ENCODE peak calls at places on chromosomes 7 and 10, in six cellular contexts. V is esophagus squamous epithelium; C is CD8-positive, alpha-beta T cell; I is upper lobe of right lung; E is IMR-90; D is heart right ventricle. G is an unnamed sample. For H3K27me3 and H3K9me3, the result is how much of the 10 kb centered on the place peaks cover.

GRCh38 chr7:32518534-32519140 is 23.3 kb downstream of the AVL9 start:
- DNase-seq in C (no peak), V (no peak), I (no peak), E (peak), D (no peak), G (no peak)

GRCh38 chr7:94654764-94655561 is 970 bp downstream of the SGCE start:
- DNase-seq in I (no peak), C (no peak), D (peak), V (no peak), E (peak), G (no peak)

GRCh38 chr7:94344826-94345225 is 49.9 kb upstream of the COL1A2 start:
- DNase-seq in I (no peak), C (no peak), V (no peak), D (no peak), E (peak), G (no peak)

GRCh38 chr7:20508109-20508508 is 107.4 kb upstream of the ABCB5 start:
- DNase-seq in C (no peak), I (no peak), E (no peak), V (no peak), D (no peak), G (no peak)

GRCh38 chr7:43954524-43955228 is 28.4 kb downstream of the UBE2D4 start:
- DNase-seq in E (peak), D (peak), C (no peak), I (no peak), V (no peak), G (no peak)

GRCh38 chr10:36591436-36591835 is 534.0 kb upstream of the ANKRD30A start:
- DNase-seq in V (no peak), C (no peak), E (no peak), D (no peak), I (no peak), G (no peak)

GRCh38 chr7:151378496-151379192 is 31.2 kb downstream of the WDR86 start:
- DNase-seq in V (no peak), E (no peak), D (no peak), C (no peak), I (peak), G (no peak)

GRCh38 chr7:2959828-2960599 is 83.7 kb downstream of the CARD11 start:
- DNase-seq in I (peak), E (no peak), D (no peak), V (no peak), C (no peak), G (no peak)

GRCh38 chr10:53123311-53123710 is 350.7 kb upstream of the MBL2 start:
- DNase-seq in C (no peak), D (no peak), I (no peak), E (no peak), V (no peak), G (no peak)

GRCh38 chr7:82701941-82702340 is 258.4 kb upstream of the CACNA2D1 start:
- DNase-seq in E (peak), I (no peak), V (no peak), C (no peak), D (no peak), G (no peak)

GRCh38 chr10:79385804-79386531 is 38.7 kb downstream of the PPIF start:
- DNase-seq in E (no peak), V (no peak), I (peak), C (no peak), D (no peak), G (peak)

GRCh38 chr10:5959581-5960069 is 17.7 kb downstream of the IL15RA start:
- DNase-seq in C (no peak), E (no peak), V (no peak), I (no peak), D (no peak), G (no peak)

GRCh38 chr10:16386855-16387254 is 50.0 kb upstream of the PTER start:
- DNase-seq in C (no peak), V (no peak), E (no peak), I (no peak), D (no peak), G (no peak)

GRCh38 chr10:16393271-16393858 is 43.4 kb upstream of the PTER start:
- DNase-seq in C (no peak), V (no peak), I (no peak), D (no peak), E (no peak), G (no peak)

GRCh38 chr10:16392661-16393060 is 44.1 kb upstream of the PTER start:
- DNase-seq in C (no peak), V (no peak), E (no peak), D (no peak), I (no peak), G (no peak)
- H3K27me3 ChIP-seq in C (under half), V (under half), E (under half), D (under half), I (under half), G (under half)

GRCh38 chr7:47479821-47480575 is 101.9 kb downstream of the TNS3 start:
- DNase-seq in E (no peak), V (no peak), I (no peak), D (no peak), C (no peak), G (no peak)
- H3K27ac ChIP-seq in E (no peak), V (no peak), I (peak), D (no peak), C (no peak), G (peak)

DNA sequence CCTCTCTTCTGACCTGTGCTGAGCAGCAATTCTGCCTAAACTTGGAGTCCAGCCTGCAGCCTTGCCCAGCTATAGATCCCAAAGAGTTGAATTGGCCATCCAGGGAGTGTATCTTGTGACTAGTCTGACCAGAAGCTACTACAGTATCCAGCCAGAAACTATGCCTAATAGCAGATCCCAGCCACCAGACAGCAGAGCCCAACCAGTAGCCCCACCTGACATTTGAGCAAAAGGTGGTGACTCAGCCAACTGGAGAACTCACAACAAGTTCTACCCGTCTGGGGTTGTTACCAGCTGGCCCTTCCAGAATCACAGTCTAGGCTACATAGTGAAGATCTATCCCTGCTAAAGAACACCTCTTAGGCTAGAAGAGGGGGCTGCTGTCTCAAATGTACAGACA is 315.0 kb downstream of the CRPPA start:
- DNase-seq in V (no peak), I (no peak), C (no peak), E (no peak), D (no peak), G (no peak)
- H3K9me3 ChIP-seq in V (under half), I (under half), C (under half), E (under half), D (under half), G (under half)

GRCh38 chr7:144087230-144087629 is 1.2 kb downstream of the OR2A12 start:
- DNase-seq in I (no peak), C (no peak), E (no peak), V (no peak), D (no peak), G (no peak)
- H3K27me3 ChIP-seq in I (under half), C (under half), E (under half), V (under half), D (under half), G (under half)

G was measured in aorta.